ENCODE peak calls at places on chromosomes 12 and 14, in eight cellular contexts. Z is GM12864, R is body of pancreas, T is tibial nerve, F is GM23338, N is lower leg skin, M is adrenal gland, W is RWPE1. Y is an unnamed sample.

GRCh38 chr12:108793756-108794441 is 62.6 kb upstream of the CORO1C start:
- DNase-seq in Z (no peak), R (peak; percentile 23), T (no peak), F (no peak), N (no peak), M (peak; percentile 85), W (no peak), Y (no peak)

GRCh38 chr12:19613051-19613535 is 173.8 kb downstream of the AEBP2 start:
- DNase-seq in Z (no peak), R (no peak), T (no peak), F (no peak), N (no peak), M (no peak), W (no peak), Y (no peak)

GRCh38 chr12:10220398-10221077 is 7.9 kb downstream of the GABARAPL1 start:
- DNase-seq in Z (no peak), R (peak; percentile 86), T (peak; percentile 77), F (no peak), N (peak; percentile 82), M (peak; percentile 67), W (no peak), Y (peak; percentile 55)

GRCh38 chr14:38419579-38419978 is 163.7 kb upstream of the CLEC14A start:
- DNase-seq in Z (no peak), R (no peak), T (no peak), F (no peak), N (no peak), M (no peak), W (no peak), Y (no peak)

GRCh38 chr12:115709410-115710065 is 568.0 kb downstream of the MED13L start:
- DNase-seq in Z (no peak), R (peak; percentile 22), T (peak; percentile 55), F (no peak), N (peak; percentile 18), M (peak; percentile 30), W (no peak), Y (peak; percentile 27)

GRCh38 chr14:88824314-88825077 is at the start of gene TTC8:
- DNase-seq in Z (peak; percentile 59), R (peak; percentile 89), T (peak; percentile 62), F (peak; percentile 93), N (peak; percentile 77), M (peak; percentile 90), W (peak; percentile 90), Y (peak; percentile 40)

GRCh38 chr12:43480591-43480990 is 71.4 kb downstream of the ADAMTS20 start:
- DNase-seq in Z (no peak), R (no peak), T (no peak), F (no peak), N (no peak), M (no peak), W (no peak), Y (no peak)

GRCh38 chr14:99158150-99158549 is 113.8 kb downstream of the BCL11B start:
- DNase-seq in Z (no peak), R (peak; percentile 22), T (no peak), F (no peak), N (no peak), M (no peak), W (no peak), Y (no peak)

GRCh38 chr14:94581127-94581999 is at the start of gene SERPINA5:
- DNase-seq in Z (no peak), R (peak; percentile 90), T (peak; percentile 46), F (peak; percentile 46), N (no peak), M (peak; percentile 93), W (no peak), Y (no peak)

GRCh38 chr12:48977290-48978281 is 536 bp upstream of the WNT1 start:
- DNase-seq in Z (no peak), R (peak; percentile 62), T (no peak), F (peak; percentile 82), N (no peak), M (peak; percentile 48), W (no peak), Y (peak; percentile 70)

GRCh38 chr12:54373619-54374554 is 9.6 kb upstream of the GPR84 start:
- DNase-seq in Z (no peak), R (no peak), T (no peak), F (no peak), N (no peak), M (no peak), W (no peak), Y (no peak)

GRCh38 chr12:27627123-27627835 is 69.0 kb upstream of the REP15 start:
- DNase-seq in Z (no peak), R (no peak), T (no peak), F (no peak), N (no peak), M (peak; percentile 39), W (peak; percentile 26), Y (no peak)

GRCh38 chr12:54447917-54448316 is 25.5 kb downstream of the GTSF1 start:
- DNase-seq in Z (no peak), R (no peak), T (no peak), F (no peak), N (no peak), M (no peak), W (no peak), Y (no peak)

GRCh38 chr12:29131539-29131938 is 17.5 kb upstream of the FAR2 start:
- DNase-seq in Z (no peak), R (no peak), T (no peak), F (no peak), N (no peak), M (no peak), W (no peak), Y (no peak)

GRCh38 chr12:53977596-53978464 is 3.1 kb upstream of the HOTAIR start:
- DNase-seq in Z (no peak), R (no peak), T (no peak), F (no peak), N (no peak), M (no peak), W (no peak), Y (no peak)

GRCh38 chr12:31117203-31118011 is 43.7 kb downstream of the DDX11 start:
- DNase-seq in Z (no peak), R (peak; percentile 44), T (no peak), F (peak; percentile 69), N (no peak), M (no peak), W (peak; percentile 68), Y (no peak)

GRCh38 chr12:8969861-8970411 is 19.4 kb upstream of the KLRG1 start:
- DNase-seq in Z (no peak), R (no peak), T (no peak), F (no peak), N (no peak), M (no peak), W (no peak), Y (no peak)

GRCh38 chr12:4894019-4894418 is 15.7 kb upstream of the KCNA1 start:
- DNase-seq in Z (no peak), R (no peak), T (no peak), F (no peak), N (no peak), M (no peak), W (no peak), Y (no peak)

GRCh38 chr12:4900327-4900726 is 9.4 kb upstream of the KCNA1 start:
- DNase-seq in Z (no peak), R (no peak), T (no peak), F (no peak), N (no peak), M (no peak), W (peak; percentile 13), Y (no peak)

GRCh38 chr12:4899361-4899760 is 10.3 kb upstream of the KCNA1 start:
- DNase-seq in Z (no peak), R (no peak), T (no peak), F (peak; percentile 56), N (no peak), M (no peak), W (no peak), Y (no peak)
- TF ChIP-seq CTCF in Z (peak; percentile 43), R (no peak), T (no peak), F (peak; percentile 56), N (no peak), M (no peak), W (no peak), Y (no peak)

GRCh38 chr12:24630446-24630845 is 318.5 kb downstream of the BCAT1 start:
- DNase-seq in Z (no peak), R (no peak), T (no peak), F (peak; percentile 22), N (no peak), M (no peak), W (no peak), Y (no peak)
- TF ChIP-seq CTCF in Z (no peak), R (no peak), T (no peak), F (peak; percentile 58), N (no peak), M (no peak), W (no peak), Y (no peak)

DNA sequence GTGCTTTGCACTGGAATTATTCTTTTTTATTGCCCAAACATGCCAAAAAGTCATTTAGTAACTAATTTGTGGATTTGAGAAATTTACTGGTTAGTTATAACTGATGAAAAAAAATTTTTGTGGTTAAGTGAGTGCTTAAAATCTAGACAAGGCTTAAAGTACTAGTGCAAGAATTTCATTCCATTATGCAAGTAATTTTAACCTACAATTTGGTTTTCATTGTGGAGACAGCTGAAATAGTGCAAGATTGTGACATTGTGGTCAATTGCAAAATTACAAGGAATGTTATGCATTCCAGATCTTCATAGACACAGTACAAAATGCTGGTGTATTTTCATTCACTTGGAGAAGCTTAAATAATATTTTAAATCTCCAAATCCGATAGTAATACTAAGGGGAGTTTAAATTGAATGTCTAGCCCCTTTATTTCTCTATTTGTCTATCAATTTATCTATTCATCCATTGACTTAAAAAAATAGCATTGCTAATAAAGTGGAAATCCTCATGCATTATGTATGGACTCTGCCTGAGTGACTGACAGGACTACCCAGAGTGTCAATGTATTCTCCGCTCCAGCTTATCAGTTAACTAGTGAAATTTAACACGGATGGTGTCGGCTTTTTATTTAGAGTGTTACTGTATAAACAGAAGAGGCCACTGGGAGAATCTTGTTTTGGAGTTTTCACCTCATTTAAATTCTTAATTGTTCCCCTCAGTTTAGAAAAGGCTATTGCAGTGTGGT is 125.9 kb downstream of the ALX1 start:
- DNase-seq in Z (no peak), R (no peak), T (no peak), F (no peak), N (no peak), M (no peak), W (no peak), Y (no peak)
- TF ChIP-seq CTCF in Z (no peak), R (no peak), T (no peak), F (no peak), N (no peak), M (no peak), W (no peak), Y (no peak)

GRCh38 chr12:63400746-63401145 is 249.7 kb upstream of the AVPR1A start:
- DNase-seq in Z (no peak), R (no peak), T (no peak), F (no peak), N (no peak), M (no peak), W (peak; percentile 32), Y (no peak)
- TF ChIP-seq CTCF in Z (no peak), R (no peak), T (no peak), F (no peak), N (no peak), M (no peak), W (no peak), Y (no peak)